ENCODE peak calls at places on chromosomes 3 and 15, in five cellular contexts. One of them, this sample, is unnamed.

GRCh38 chr15:51223771-51224229 is 114.6 kb downstream of the CYP19A1 start:
- DNase-seq in substantia nigra: no peak
- DNase-seq in stimulated activated CD4-positive, alpha-beta T cell treated with anti-CD3 and anti-CD28 coated beads, Interleukin-1b, Interleukin-23, amount 100 ng/mL, for 1 hour: no peak
- DNase-seq in HCEC 1CT: peak
- DNase-seq in ecto neural progenitor cell: no peak
- DNase-seq in this sample: peak

GRCh38 chr3:124558898-124559649 is 171.2 kb upstream of the UMPS start:
- DNase-seq in substantia nigra: peak
- DNase-seq in stimulated activated CD4-positive, alpha-beta T cell treated with anti-CD3 and anti-CD28 coated beads, Interleukin-1b, Interleukin-23, amount 100 ng/mL, for 1 hour: no peak
- DNase-seq in HCEC 1CT: peak
- DNase-seq in ecto neural progenitor cell: no peak
- DNase-seq in this sample: peak

GRCh38 chr15:72671531-72671930 is 14.5 kb downstream of the HIGD2B start:
- DNase-seq in substantia nigra: no peak
- DNase-seq in stimulated activated CD4-positive, alpha-beta T cell treated with anti-CD3 and anti-CD28 coated beads, Interleukin-1b, Interleukin-23, amount 100 ng/mL, for 1 hour: no peak
- DNase-seq in HCEC 1CT: no peak
- DNase-seq in ecto neural progenitor cell: no peak
- DNase-seq in this sample: no peak

GRCh38 chr3:106215047-106215446 is 346.2 kb upstream of the CBLB start:
- DNase-seq in substantia nigra: no peak
- DNase-seq in stimulated activated CD4-positive, alpha-beta T cell treated with anti-CD3 and anti-CD28 coated beads, Interleukin-1b, Interleukin-23, amount 100 ng/mL, for 1 hour: no peak
- DNase-seq in HCEC 1CT: peak
- DNase-seq in ecto neural progenitor cell: no peak
- DNase-seq in this sample: no peak

GRCh38 chr15:49793943-49794342 is 173.1 kb downstream of the DTWD1 start:
- DNase-seq in substantia nigra: no peak
- DNase-seq in stimulated activated CD4-positive, alpha-beta T cell treated with anti-CD3 and anti-CD28 coated beads, Interleukin-1b, Interleukin-23, amount 100 ng/mL, for 1 hour: no peak
- DNase-seq in HCEC 1CT: no peak
- DNase-seq in ecto neural progenitor cell: no peak
- DNase-seq in this sample: no peak

GRCh38 chr15:38075466-38075865 is 141.0 kb downstream of the TMCO5A start:
- DNase-seq in substantia nigra: no peak
- DNase-seq in stimulated activated CD4-positive, alpha-beta T cell treated with anti-CD3 and anti-CD28 coated beads, Interleukin-1b, Interleukin-23, amount 100 ng/mL, for 1 hour: no peak
- DNase-seq in HCEC 1CT: no peak
- DNase-seq in ecto neural progenitor cell: no peak
- DNase-seq in this sample: peak

GRCh38 chr15:26864664-26865191 is 2.1 kb upstream of the GABRA5 start:
- DNase-seq in substantia nigra: no peak
- DNase-seq in stimulated activated CD4-positive, alpha-beta T cell treated with anti-CD3 and anti-CD28 coated beads, Interleukin-1b, Interleukin-23, amount 100 ng/mL, for 1 hour: no peak
- DNase-seq in HCEC 1CT: peak
- DNase-seq in ecto neural progenitor cell: no peak
- DNase-seq in this sample: peak

GRCh38 chr15:71080705-71081104 is 34.6 kb upstream of the THSD4 start:
- DNase-seq in substantia nigra: no peak
- DNase-seq in stimulated activated CD4-positive, alpha-beta T cell treated with anti-CD3 and anti-CD28 coated beads, Interleukin-1b, Interleukin-23, amount 100 ng/mL, for 1 hour: no peak
- DNase-seq in HCEC 1CT: peak
- DNase-seq in ecto neural progenitor cell: no peak
- DNase-seq in this sample: peak

GRCh38 chr3:33278106-33278672 is 947 bp downstream of the FBXL2 start:
- DNase-seq in substantia nigra: no peak
- DNase-seq in stimulated activated CD4-positive, alpha-beta T cell treated with anti-CD3 and anti-CD28 coated beads, Interleukin-1b, Interleukin-23, amount 100 ng/mL, for 1 hour: no peak
- DNase-seq in HCEC 1CT: no peak
- DNase-seq in ecto neural progenitor cell: no peak
- DNase-seq in this sample: peak

GRCh38 chr15:28094732-28095521 is 4.2 kb downstream of the OCA2 start:
- DNase-seq in substantia nigra: no peak
- DNase-seq in stimulated activated CD4-positive, alpha-beta T cell treated with anti-CD3 and anti-CD28 coated beads, Interleukin-1b, Interleukin-23, amount 100 ng/mL, for 1 hour: no peak
- DNase-seq in HCEC 1CT: no peak
- DNase-seq in ecto neural progenitor cell: peak
- DNase-seq in this sample: no peak

GRCh38 chr15:70164156-70164900 is 66.6 kb upstream of the TLE3 start:
- DNase-seq in substantia nigra: no peak
- DNase-seq in stimulated activated CD4-positive, alpha-beta T cell treated with anti-CD3 and anti-CD28 coated beads, Interleukin-1b, Interleukin-23, amount 100 ng/mL, for 1 hour: no peak
- DNase-seq in HCEC 1CT: no peak
- DNase-seq in ecto neural progenitor cell: no peak
- DNase-seq in this sample: no peak

GRCh38 chr15:79964232-79964820 is 6.7 kb downstream of the BCL2A1 start:
- DNase-seq in substantia nigra: no peak
- DNase-seq in stimulated activated CD4-positive, alpha-beta T cell treated with anti-CD3 and anti-CD28 coated beads, Interleukin-1b, Interleukin-23, amount 100 ng/mL, for 1 hour: no peak
- DNase-seq in HCEC 1CT: no peak
- DNase-seq in ecto neural progenitor cell: no peak
- DNase-seq in this sample: no peak

GRCh38 chr3:51934991-51935885 is 6.5 kb downstream of the RRP9 start:
- DNase-seq in substantia nigra: no peak
- DNase-seq in stimulated activated CD4-positive, alpha-beta T cell treated with anti-CD3 and anti-CD28 coated beads, Interleukin-1b, Interleukin-23, amount 100 ng/mL, for 1 hour: no peak
- DNase-seq in HCEC 1CT: no peak
- DNase-seq in ecto neural progenitor cell: no peak
- DNase-seq in this sample: no peak

GRCh38 chr3:51967384-51968174 is at the start of gene PCBP4:
- DNase-seq in substantia nigra: peak
- DNase-seq in stimulated activated CD4-positive, alpha-beta T cell treated with anti-CD3 and anti-CD28 coated beads, Interleukin-1b, Interleukin-23, amount 100 ng/mL, for 1 hour: no peak
- DNase-seq in HCEC 1CT: peak
- DNase-seq in ecto neural progenitor cell: peak
- DNase-seq in this sample: no peak

GRCh38 chr3:43512749-43513404 is 108.9 kb downstream of the ANO10 start:
- DNase-seq in substantia nigra: no peak
- DNase-seq in stimulated activated CD4-positive, alpha-beta T cell treated with anti-CD3 and anti-CD28 coated beads, Interleukin-1b, Interleukin-23, amount 100 ng/mL, for 1 hour: no peak
- DNase-seq in HCEC 1CT: peak
- DNase-seq in ecto neural progenitor cell: no peak
- DNase-seq in this sample: peak

GRCh38 chr3:16942955-16943354 is 58.2 kb downstream of the PLCL2 start:
- DNase-seq in substantia nigra: no peak
- DNase-seq in stimulated activated CD4-positive, alpha-beta T cell treated with anti-CD3 and anti-CD28 coated beads, Interleukin-1b, Interleukin-23, amount 100 ng/mL, for 1 hour: no peak
- DNase-seq in HCEC 1CT: no peak
- DNase-seq in ecto neural progenitor cell: no peak
- DNase-seq in this sample: no peak

GRCh38 chr3:69116162-69116561 is 6.2 kb downstream of the LMOD3 start:
- DNase-seq in substantia nigra: no peak
- DNase-seq in stimulated activated CD4-positive, alpha-beta T cell treated with anti-CD3 and anti-CD28 coated beads, Interleukin-1b, Interleukin-23, amount 100 ng/mL, for 1 hour: no peak
- DNase-seq in HCEC 1CT: no peak
- DNase-seq in ecto neural progenitor cell: no peak
- DNase-seq in this sample: no peak

GRCh38 chr15:88894348-88894818 is 961 bp downstream of the HAPLN3 start:
- DNase-seq in substantia nigra: no peak
- DNase-seq in stimulated activated CD4-positive, alpha-beta T cell treated with anti-CD3 and anti-CD28 coated beads, Interleukin-1b, Interleukin-23, amount 100 ng/mL, for 1 hour: peak
- DNase-seq in HCEC 1CT: peak
- DNase-seq in ecto neural progenitor cell: peak
- DNase-seq in this sample: peak

GRCh38 chr15:27017168-27017809 is 46.3 kb downstream of the GABRG3 start:
- DNase-seq in substantia nigra: no peak
- DNase-seq in stimulated activated CD4-positive, alpha-beta T cell treated with anti-CD3 and anti-CD28 coated beads, Interleukin-1b, Interleukin-23, amount 100 ng/mL, for 1 hour: no peak
- DNase-seq in HCEC 1CT: peak
- DNase-seq in ecto neural progenitor cell: peak
- DNase-seq in this sample: peak

GRCh38 chr3:171878441-171879225 is 35.5 kb downstream of the TMEM212 start:
- DNase-seq in substantia nigra: no peak
- DNase-seq in stimulated activated CD4-positive, alpha-beta T cell treated with anti-CD3 and anti-CD28 coated beads, Interleukin-1b, Interleukin-23, amount 100 ng/mL, for 1 hour: no peak
- DNase-seq in HCEC 1CT: no peak
- DNase-seq in ecto neural progenitor cell: no peak
- DNase-seq in this sample: no peak

GRCh38 chr15:37104413-37105392 is 4.4 kb upstream of the MEIS2 start:
- DNase-seq in substantia nigra: no peak
- DNase-seq in stimulated activated CD4-positive, alpha-beta T cell treated with anti-CD3 and anti-CD28 coated beads, Interleukin-1b, Interleukin-23, amount 100 ng/mL, for 1 hour: no peak
- DNase-seq in HCEC 1CT: no peak
- DNase-seq in ecto neural progenitor cell: no peak
- DNase-seq in this sample: no peak

This sample was measured in foreskin fibroblast.